ENCODE peak calls at places on chromosomes 2 and 18, in ten cellular contexts. D, T, X, H, C, B, I, Z, K and J are unnamed samples.

GRCh38 chr2:10079192-10079930 is 850 bp downstream of the CYS1 start:
- DNase-seq in D (no peak), T (peak; percentile 4), X (peak; percentile 31), H (peak; percentile 76), C (no peak), B (peak; percentile 53), I (no peak), Z (peak; percentile 40), K (no peak), J (no peak)

GRCh38 chr2:224041554-224041953 is 2.5 kb upstream of the SERPINE2 start:
- DNase-seq in D (no peak), T (no peak), X (no peak), H (no peak), C (no peak), B (no peak), I (no peak), Z (no peak), K (no peak), J (no peak)

GRCh38 chr2:105977212-105977611 is 216.9 kb downstream of the UXS1 start:
- DNase-seq in D (no peak), T (peak; percentile 6), X (no peak), H (peak; percentile 92), C (no peak), B (no peak), I (no peak), Z (peak; percentile 77), K (no peak), J (peak; percentile 6)

GRCh38 chr18:47928466-47928865 is 2.0 kb downstream of the SMAD2 start:
- DNase-seq in D (no peak), T (peak; percentile 22), X (no peak), H (peak; percentile 51), C (no peak), B (no peak), I (no peak), Z (no peak), K (no peak), J (no peak)

GRCh38 chr2:74083750-74084149 is 64.0 kb downstream of the BOLA3 start:
- DNase-seq in D (no peak), T (no peak), X (no peak), H (no peak), C (no peak), B (no peak), I (no peak), Z (no peak), K (no peak), J (peak; percentile 65)

GRCh38 chr2:235011929-235012631 is 60.3 kb downstream of the SH3BP4 start:
- DNase-seq in D (no peak), T (no peak), X (no peak), H (no peak), C (no peak), B (no peak), I (no peak), Z (no peak), K (no peak), J (no peak)

GRCh38 chr18:11658989-11659388 is 30.1 kb upstream of the GNAL start:
- DNase-seq in D (no peak), T (no peak), X (no peak), H (no peak), C (no peak), B (no peak), I (peak; percentile 0), Z (no peak), K (no peak), J (no peak)

GRCh38 chr18:77442393-77442792 is 192.7 kb downstream of the GALR1 start:
- DNase-seq in D (no peak), T (no peak), X (no peak), H (no peak), C (no peak), B (no peak), I (no peak), Z (no peak), K (no peak), J (no peak)

GRCh38 chr2:179022685-179023084 is 27.3 kb downstream of the CCDC141 start:
- DNase-seq in D (no peak), T (no peak), X (no peak), H (no peak), C (no peak), B (no peak), I (no peak), Z (no peak), K (no peak), J (no peak)

GRCh38 chr2:179059026-179059680 is 9.2 kb upstream of the CCDC141 start:
- DNase-seq in D (no peak), T (no peak), X (no peak), H (no peak), C (no peak), B (no peak), I (no peak), Z (no peak), K (no peak), J (no peak)